ENCODE peak calls at places on chromosomes 1 and 21, in nine cellular contexts. W is SJSA1, L is astrocyte of the hippocampus, R is choroid plexus epithelial cell, J is GM12865, O is left ventricle myocardium superior, S is T follicular helper cell, U is SHP77, Y is anterior cingulate cortex. N is an unnamed sample.

GRCh38 chr1:18883636-18884418 is 18.5 kb downstream of the ALDH4A1 start:
- DNase-seq in Y (peak; percentile 88), R (peak; percentile 81), W (peak; percentile 78), L (peak; percentile 90), U (peak; percentile 31), O (peak; percentile 86), S (peak; percentile 60), J (peak; percentile 75), N (peak; percentile 53)

GRCh38 chr21:45293726-45294401 is 6.2 kb upstream of the POFUT2 start:
- DNase-seq in U (no peak), W (peak; percentile 48), J (no peak), S (no peak), R (no peak), L (no peak), Y (no peak), O (peak; percentile 62), N (no peak)

GRCh38 chr21:34524671-34525601 is 12.9 kb upstream of the KCNE1 start:
- DNase-seq in U (no peak), S (no peak), Y (no peak), W (no peak), J (no peak), L (peak; percentile 70), O (no peak), R (peak; percentile 77), N (peak; percentile 63)

GRCh38 chr1:235329139-235329808 is 904 bp downstream of the GGPS1 start:
- DNase-seq in Y (peak; percentile 43), L (peak; percentile 75), O (no peak), J (peak; percentile 85), R (peak; percentile 71), S (peak; percentile 14), W (peak; percentile 48), U (no peak), N (no peak)

GRCh38 chr1:206117151-206117948 is at the start of gene AVPR1B:
- DNase-seq in O (peak; percentile 70), W (no peak), R (peak; percentile 32), L (peak; percentile 71), J (no peak), Y (no peak), U (no peak), S (no peak), N (no peak)

GRCh38 chr1:172670791-172671190 is 11.9 kb downstream of the FASLG start:
- DNase-seq in S (no peak), O (no peak), R (no peak), U (no peak), L (no peak), Y (no peak), W (no peak), J (peak; percentile 49), N (no peak)

GRCh38 chr21:34986561-34987533 is 62.3 kb downstream of the RUNX1 start:
- DNase-seq in S (peak; percentile 45), Y (no peak), O (no peak), J (peak; percentile 84), L (peak; percentile 93), U (no peak), W (peak; percentile 75), R (peak; percentile 92), N (peak; percentile 68)

GRCh38 chr1:7754234-7754633 is 16.9 kb upstream of the VAMP3 start:
- DNase-seq in R (no peak), J (no peak), Y (no peak), W (no peak), S (no peak), L (no peak), O (no peak), U (no peak), N (no peak)

GRCh38 chr21:41171210-41171609 is 3.2 kb downstream of the BACE2 start:
- DNase-seq in J (no peak), Y (peak; percentile 14), S (no peak), O (no peak), L (peak; percentile 82), W (no peak), R (no peak), U (no peak), N (peak; percentile 43)

GRCh38 chr1:53658489-53659230 is 80.3 kb downstream of the GLIS1 start:
- DNase-seq in U (no peak), O (no peak), J (no peak), L (no peak), Y (no peak), W (no peak), S (no peak), R (no peak), N (no peak)

GRCh38 chr1:36784147-36784862 is 250.0 kb downstream of the GRIK3 start:
- DNase-seq in O (no peak), W (no peak), U (no peak), J (no peak), Y (no peak), R (peak; percentile 6), S (no peak), L (peak; percentile 7), N (no peak)

GRCh38 chr21:35203093-35204021 is 154.3 kb upstream of the RUNX1 start:
- DNase-seq in L (peak; percentile 82), W (no peak), U (no peak), J (no peak), R (peak; percentile 93), Y (no peak), O (no peak), S (no peak), N (no peak)

GRCh38 chr1:11462224-11462923 is 16.6 kb upstream of the DISP3 start:
- DNase-seq in Y (no peak), S (no peak), W (no peak), J (no peak), U (no peak), O (no peak), L (no peak), R (no peak), N (no peak)

GRCh38 chr1:154264454-154264853 is 8.0 kb upstream of the HAX1 start:
- DNase-seq in W (no peak), J (no peak), R (no peak), S (no peak), Y (no peak), O (no peak), U (no peak), L (peak; percentile 24), N (no peak)

GRCh38 chr1:172893146-172893841 is 157.4 kb downstream of the TNFSF18 start:
- DNase-seq in W (no peak), J (no peak), L (peak; percentile 64), O (peak; percentile 47), S (no peak), U (no peak), Y (no peak), R (peak; percentile 62), N (no peak)

GRCh38 chr1:14392161-14392886 is 206.2 kb upstream of the KAZN start:
- DNase-seq in L (no peak), R (no peak), Y (no peak), U (no peak), W (no peak), S (no peak), J (no peak), O (no peak), N (no peak)

GRCh38 chr1:22341791-22342605 is 109.7 kb upstream of the ZBTB40 start:
- DNase-seq in J (no peak), Y (peak; percentile 33), W (no peak), S (no peak), O (no peak), R (peak; percentile 31), L (peak; percentile 47), U (peak; percentile 94), N (no peak)

GRCh38 chr1:170692866-170693575 is 29.1 kb downstream of the PRRX1 start:
- DNase-seq in W (no peak), O (no peak), S (no peak), Y (no peak), R (peak; percentile 88), U (no peak), J (no peak), L (peak; percentile 77), N (no peak)

GRCh38 chr1:61079898-61080336 is 2.4 kb upstream of the NFIA start:
- DNase-seq in U (peak; percentile 60), J (no peak), Y (peak; percentile 39), L (peak; percentile 82), W (peak; percentile 66), S (no peak), O (peak; percentile 90), R (peak; percentile 86), N (no peak)

GRCh38 chr1:84855168-84855567 is 37.8 kb downstream of the LPAR3 start:
- DNase-seq in J (no peak), L (no peak), O (no peak), U (no peak), W (no peak), R (no peak), S (no peak), Y (no peak), N (no peak)

GRCh38 chr1:160070243-160071163 is 543 bp upstream of the KCNJ10 start:
- DNase-seq in J (peak; percentile 53), Y (peak; percentile 86), L (peak; percentile 83), W (peak; percentile 71), U (no peak), S (peak; percentile 68), R (peak; percentile 58), O (peak; percentile 87), N (no peak)

GRCh38 chr1:221161571-221162041 is 282.4 kb downstream of the HLX start:
- DNase-seq in L (no peak), J (no peak), S (no peak), W (no peak), U (no peak), O (no peak), Y (no peak), R (no peak), N (no peak)

GRCh38 chr1:22311461-22311860 is 140.2 kb upstream of the ZBTB40 start:
- DNase-seq in J (no peak), L (no peak), O (no peak), W (peak; percentile 22), Y (no peak), R (no peak), U (no peak), S (no peak), N (no peak)

GRCh38 chr1:230084408-230085177 is 17.6 kb downstream of the GALNT2 start:
- DNase-seq in Y (peak; percentile 26), L (peak; percentile 99), W (peak; percentile 98), O (no peak), S (no peak), R (peak; percentile 99), J (peak; percentile 61), U (no peak), N (peak; percentile 84)

GRCh38 chr1:205449750-205450443 is 5.9 kb downstream of the BLACAT1 start:
- DNase-seq in J (peak; percentile 7), O (no peak), R (peak; percentile 39), U (no peak), L (peak; percentile 79), Y (no peak), W (no peak), S (no peak), N (peak; percentile 96)

GRCh38 chr1:36160949-36161485 is 5.1 kb downstream of the MAP7D1 start:
- DNase-seq in Y (peak; percentile 38), S (peak; percentile 37), O (peak; percentile 82), J (peak; percentile 88), W (peak; percentile 86), L (peak; percentile 74), U (peak; percentile 34), R (peak; percentile 67), N (peak; percentile 85)

GRCh38 chr1:38476784-38477175 is 382.8 kb downstream of the RRAGC start:
- DNase-seq in U (no peak), O (no peak), W (no peak), S (no peak), R (no peak), J (no peak), L (no peak), Y (no peak), N (no peak)

GRCh38 chr1:93435443-93435842 is 12.5 kb upstream of the FNBP1L start:
- DNase-seq in S (no peak), W (no peak), O (no peak), L (no peak), J (no peak), R (no peak), Y (no peak), U (no peak), N (no peak)

GRCh38 chr1:41381691-41382530 is 20.7 kb downstream of the FOXO6 start:
- DNase-seq in O (peak; percentile 71), L (peak; percentile 75), R (no peak), Y (no peak), J (no peak), S (no peak), W (no peak), U (no peak), N (no peak)

GRCh38 chr1:65207317-65207716 is 59.3 kb downstream of the AK4 start:
- DNase-seq in L (no peak), Y (no peak), R (peak; percentile 16), J (peak; percentile 56), O (no peak), U (no peak), W (no peak), S (no peak), N (no peak)

GRCh38 chr1:74592580-74593355 is 80.4 kb upstream of the LRRC53 start:
- DNase-seq in S (no peak), Y (no peak), R (no peak), J (no peak), U (no peak), O (no peak), W (no peak), L (no peak), N (no peak)

N was measured in H54.